ENCODE peak calls at places on chromosomes 6 and 20, in six cellular contexts. I is stimulated activated CD8-positive, alpha-beta memory T cell treated with anti-CD3 and anti-CD28 coated beads, Interleukin-4, amount 100 ng/mL, for 4 hours; C is NAMALWA; Q is neural progenitor cell; D is CD14-positive monocyte; A is K562. F is an unnamed sample.

GRCh38 chr6:149694926-149695325 is 23.0 kb downstream of the LATS1 start:
- DNase-seq in I (no peak), A (no peak), C (no peak), Q (no peak), D (no peak), F (no peak)

GRCh38 chr6:156953125-156953477 is 175.9 kb downstream of the ARID1B start:
- DNase-seq in A (no peak), C (no peak), I (no peak), Q (no peak), D (no peak), F (peak)

GRCh38 chr6:169097336-169098052 is 156.2 kb downstream of the THBS2 start:
- DNase-seq in A (no peak), Q (peak), C (no peak), I (no peak), D (no peak), F (no peak)

GRCh38 chr20:11686900-11687543 is 230.7 kb upstream of the BTBD3 start:
- DNase-seq in D (no peak), Q (peak), C (no peak), A (no peak), I (no peak), F (no peak)

GRCh38 chr6:82953871-82954270 is 111.8 kb downstream of the UBE3D start:
- DNase-seq in A (no peak), I (no peak), Q (no peak), C (no peak), D (no peak), F (no peak)

GRCh38 chr6:18503588-18504231 is 116.6 kb downstream of the RNF144B start:
- DNase-seq in C (peak), A (peak), Q (peak), D (peak), I (no peak), F (peak)

GRCh38 chr20:12331236-12331635 is 413.5 kb downstream of the BTBD3 start:
- DNase-seq in A (no peak), D (no peak), C (no peak), Q (no peak), I (no peak), F (no peak)

GRCh38 chr6:137890983-137891537 is 24.0 kb downstream of the TNFAIP3 start:
- DNase-seq in Q (no peak), A (no peak), C (no peak), I (no peak), D (no peak), F (no peak)

GRCh38 chr20:47273591-47274235 is 82.8 kb downstream of the ZMYND8 start:
- DNase-seq in Q (no peak), C (no peak), D (no peak), A (no peak), I (no peak), F (no peak)

GRCh38 chr20:47201074-47201730 is 155.3 kb downstream of the ZMYND8 start:
- DNase-seq in D (no peak), Q (no peak), I (no peak), C (no peak), A (no peak), F (no peak)

GRCh38 chr6:119078449-119079287 is at the start of gene FAM184A:
- DNase-seq in Q (peak), A (peak), C (no peak), D (peak), I (peak), F (peak)

GRCh38 chr6:52517502-52518278 is 59.2 kb downstream of the TRAM2 start:
- DNase-seq in A (peak), C (no peak), D (peak), Q (peak), I (no peak), F (peak)

GRCh38 chr20:64176548-64177419 is 12.5 kb downstream of the MYT1 start:
- DNase-seq in A (no peak), D (peak), I (no peak), C (no peak), Q (no peak), F (no peak)

GRCh38 chr20:32463642-32464400 is 105.7 kb downstream of the ASXL1 start:
- DNase-seq in I (no peak), D (peak), C (no peak), Q (peak), A (no peak), F (no peak)

GRCh38 chr6:26170951-26171841 is 84.0 kb downstream of the HFE start:
- DNase-seq in I (no peak), D (no peak), Q (no peak), C (peak), A (no peak), F (no peak)

GRCh38 chr6:28008053-28008452 is 51.0 kb downstream of the OR2B6 start:
- DNase-seq in C (no peak), D (no peak), Q (no peak), I (no peak), A (no peak), F (no peak)

GRCh38 chr6:44955145-44955544 is 373.0 kb upstream of the RUNX2 start:
- DNase-seq in C (no peak), I (no peak), Q (no peak), D (no peak), A (no peak), F (no peak)

GRCh38 chr6:38171997-38172738 is 352.6 kb downstream of the ZFAND3 start:
- DNase-seq in A (no peak), D (no peak), Q (no peak), C (no peak), I (no peak), F (no peak)

GRCh38 chr20:61300293-61300692 is 48.2 kb downstream of the CDH4 start:
- DNase-seq in Q (no peak), I (no peak), D (no peak), C (no peak), A (no peak), F (no peak)

GRCh38 chr6:7311920-7312615 is 931 bp downstream of the SSR1 start:
- DNase-seq in I (no peak), D (no peak), A (no peak), Q (peak), C (peak), F (peak)

GRCh38 chr6:30793521-30794194 is 49.3 kb upstream of the IER3 start:
- DNase-seq in Q (no peak), I (no peak), A (no peak), C (peak), D (no peak), F (peak)

GRCh38 chr6:111926731-111927302 is 53.6 kb upstream of the FYN start:
- DNase-seq in Q (no peak), I (no peak), C (no peak), A (no peak), D (no peak), F (no peak)

GRCh38 chr6:72760130-72760793 is 138.4 kb downstream of the KCNQ5 start:
- DNase-seq in C (no peak), Q (no peak), A (no peak), D (no peak), I (no peak), F (no peak)

GRCh38 chr20:7723284-7723683 is 217.0 kb downstream of the HAO1 start:
- DNase-seq in C (no peak), D (no peak), Q (no peak), I (no peak), A (no peak), F (no peak)

GRCh38 chr6:103273048-103273447 is 1586.7 kb downstream of the HACE1 start:
- DNase-seq in D (no peak), C (peak), A (no peak), I (no peak), Q (peak), F (peak)

GRCh38 chr6:4788953-4789584 is 12.9 kb downstream of the CDYL start:
- DNase-seq in I (no peak), C (peak), Q (peak), D (no peak), A (no peak), F (no peak)